ENCODE peak calls at places on chromosomes 13 and 19, in eight cellular contexts. One of them, this sample, is unnamed.

GRCh38 chr19:11023635-11024168 is 62.9 kb downstream of the SMARCA4 start:
- DNase-seq in neural progenitor cell: no peak
- DNase-seq in CD8-positive, alpha-beta T cell: no peak
- DNase-seq in PC-9: no peak
- DNase-seq in thoracic aorta: no peak
- DNase-seq in cardiac muscle cell: no peak
- DNase-seq in dorsolateral prefrontal cortex: no peak
- DNase-seq in tibial artery: no peak
- DNase-seq in this sample: no peak

GRCh38 chr13:44210525-44210924 is 163.1 kb upstream of the SERP2 start:
- DNase-seq in thoracic aorta: no peak
- DNase-seq in neural progenitor cell: no peak
- DNase-seq in dorsolateral prefrontal cortex: no peak
- DNase-seq in PC-9: no peak
- DNase-seq in cardiac muscle cell: no peak
- DNase-seq in CD8-positive, alpha-beta T cell: no peak
- DNase-seq in tibial artery: no peak
- DNase-seq in this sample: no peak

GRCh38 chr19:16920816-16921529 is 32.2 kb downstream of the F2RL3 start:
- DNase-seq in PC-9: peak; percentile 80
- DNase-seq in neural progenitor cell: no peak
- DNase-seq in CD8-positive, alpha-beta T cell: no peak
- DNase-seq in cardiac muscle cell: no peak
- DNase-seq in tibial artery: no peak
- DNase-seq in dorsolateral prefrontal cortex: no peak
- DNase-seq in thoracic aorta: no peak
- DNase-seq in this sample: no peak

GRCh38 chr13:41178040-41178439 is 16.3 kb downstream of the KBTBD7 start:
- DNase-seq in dorsolateral prefrontal cortex: no peak
- DNase-seq in cardiac muscle cell: no peak
- DNase-seq in neural progenitor cell: no peak
- DNase-seq in CD8-positive, alpha-beta T cell: no peak
- DNase-seq in tibial artery: no peak
- DNase-seq in thoracic aorta: no peak
- DNase-seq in PC-9: no peak
- DNase-seq in this sample: no peak

GRCh38 chr19:11130824-11131455 is 24.6 kb downstream of the SPC24 start:
- DNase-seq in PC-9: peak; percentile 73
- DNase-seq in CD8-positive, alpha-beta T cell: peak; percentile 75
- DNase-seq in cardiac muscle cell: peak; percentile 79
- DNase-seq in thoracic aorta: peak; percentile 33
- DNase-seq in tibial artery: peak; percentile 90
- DNase-seq in neural progenitor cell: peak; percentile 75
- DNase-seq in dorsolateral prefrontal cortex: peak; percentile 67
- DNase-seq in this sample: no peak

GRCh38 chr13:21901772-21902708 is 231.2 kb downstream of the FGF9 start:
- DNase-seq in tibial artery: no peak
- DNase-seq in neural progenitor cell: no peak
- DNase-seq in PC-9: no peak
- DNase-seq in CD8-positive, alpha-beta T cell: no peak
- DNase-seq in cardiac muscle cell: no peak
- DNase-seq in thoracic aorta: no peak
- DNase-seq in dorsolateral prefrontal cortex: no peak
- DNase-seq in this sample: no peak

GRCh38 chr19:8305798-8306197 is 2.4 kb downstream of the CD320 start:
- DNase-seq in tibial artery: peak; percentile 28
- DNase-seq in cardiac muscle cell: no peak
- DNase-seq in PC-9: no peak
- DNase-seq in thoracic aorta: no peak
- DNase-seq in neural progenitor cell: no peak
- DNase-seq in CD8-positive, alpha-beta T cell: no peak
- DNase-seq in dorsolateral prefrontal cortex: no peak
- DNase-seq in this sample: no peak

GRCh38 chr19:28793391-28794168 is 419.4 kb downstream of the UQCRFS1 start:
- DNase-seq in neural progenitor cell: peak; percentile 57
- DNase-seq in dorsolateral prefrontal cortex: no peak
- DNase-seq in CD8-positive, alpha-beta T cell: no peak
- DNase-seq in cardiac muscle cell: peak; percentile 39
- DNase-seq in PC-9: no peak
- DNase-seq in thoracic aorta: no peak
- DNase-seq in tibial artery: no peak
- DNase-seq in this sample: no peak

GRCh38 chr19:16957151-16957662 is 68.4 kb downstream of the F2RL3 start:
- DNase-seq in dorsolateral prefrontal cortex: no peak
- DNase-seq in tibial artery: no peak
- DNase-seq in thoracic aorta: no peak
- DNase-seq in cardiac muscle cell: no peak
- DNase-seq in PC-9: peak; percentile 71
- DNase-seq in neural progenitor cell: no peak
- DNase-seq in CD8-positive, alpha-beta T cell: no peak
- DNase-seq in this sample: no peak

GRCh38 chr13:45542878-45543277 is 72.7 kb downstream of the ERICH6B start:
- DNase-seq in dorsolateral prefrontal cortex: no peak
- DNase-seq in thoracic aorta: no peak
- DNase-seq in cardiac muscle cell: no peak
- DNase-seq in tibial artery: no peak
- DNase-seq in neural progenitor cell: no peak
- DNase-seq in PC-9: no peak
- DNase-seq in CD8-positive, alpha-beta T cell: no peak
- DNase-seq in this sample: no peak

GRCh38 chr19:40625406-40626120 is 24.4 kb downstream of the LTBP4 start:
- DNase-seq in thoracic aorta: no peak
- DNase-seq in cardiac muscle cell: no peak
- DNase-seq in neural progenitor cell: no peak
- DNase-seq in PC-9: no peak
- DNase-seq in dorsolateral prefrontal cortex: no peak
- DNase-seq in CD8-positive, alpha-beta T cell: no peak
- DNase-seq in tibial artery: no peak
- DNase-seq in this sample: no peak

GRCh38 chr19:50486823-50487515 is 10.3 kb upstream of the GARIN5A start:
- DNase-seq in tibial artery: no peak
- DNase-seq in neural progenitor cell: peak; percentile 68
- DNase-seq in thoracic aorta: no peak
- DNase-seq in CD8-positive, alpha-beta T cell: peak; percentile 66
- DNase-seq in PC-9: peak; percentile 20
- DNase-seq in dorsolateral prefrontal cortex: no peak
- DNase-seq in cardiac muscle cell: peak; percentile 89
- DNase-seq in this sample: no peak

GRCh38 chr13:33101835-33102234 is 85.6 kb downstream of the KL start:
- DNase-seq in CD8-positive, alpha-beta T cell: no peak
- DNase-seq in PC-9: no peak
- DNase-seq in tibial artery: no peak
- DNase-seq in neural progenitor cell: no peak
- DNase-seq in cardiac muscle cell: no peak
- DNase-seq in thoracic aorta: no peak
- DNase-seq in dorsolateral prefrontal cortex: no peak
- DNase-seq in this sample: no peak

GRCh38 chr19:18220632-18221275 is 5.5 kb downstream of the PDE4C start:
- DNase-seq in cardiac muscle cell: no peak
- DNase-seq in tibial artery: no peak
- DNase-seq in CD8-positive, alpha-beta T cell: no peak
- DNase-seq in thoracic aorta: no peak
- DNase-seq in PC-9: no peak
- DNase-seq in neural progenitor cell: peak; percentile 78
- DNase-seq in dorsolateral prefrontal cortex: no peak
- DNase-seq in this sample: no peak
- H3K4me3 ChIP-seq in cardiac muscle cell: no peak overlapping the region
- H3K4me3 ChIP-seq in tibial artery: no peak overlapping the region
- H3K4me3 ChIP-seq in CD8-positive, alpha-beta T cell: no peak overlapping the region
- H3K4me3 ChIP-seq in thoracic aorta: no peak overlapping the region
- H3K4me3 ChIP-seq in PC-9: no peak overlapping the region
- H3K4me3 ChIP-seq in neural progenitor cell: no peak overlapping the region
- H3K4me3 ChIP-seq in dorsolateral prefrontal cortex: no peak overlapping the region
- H3K4me3 ChIP-seq in this sample: no peak overlapping the region

GRCh38 chr19:55088543-55089265 is 13.0 kb downstream of the EPS8L1 start:
- DNase-seq in dorsolateral prefrontal cortex: peak; percentile 69
- DNase-seq in thoracic aorta: peak; percentile 37
- DNase-seq in tibial artery: no peak
- DNase-seq in PC-9: peak; percentile 86
- DNase-seq in CD8-positive, alpha-beta T cell: peak; percentile 85
- DNase-seq in neural progenitor cell: peak; percentile 92
- DNase-seq in cardiac muscle cell: peak; percentile 76
- DNase-seq in this sample: no peak
- TF ChIP-seq CTCF in dorsolateral prefrontal cortex: peak; percentile 79
- TF ChIP-seq CTCF in thoracic aorta: peak; percentile 86
- TF ChIP-seq CTCF in tibial artery: peak; percentile 85
- TF ChIP-seq CTCF in PC-9: peak; percentile 86
- TF ChIP-seq CTCF in CD8-positive, alpha-beta T cell: peak; percentile 83
- TF ChIP-seq CTCF in neural progenitor cell: peak; percentile 87
- TF ChIP-seq CTCF in cardiac muscle cell: peak; percentile 57
- TF ChIP-seq CTCF in this sample: peak; percentile 62

GRCh38 chr19:1673645-1674292 is 21.4 kb upstream of the TCF3 start:
- DNase-seq in neural progenitor cell: no peak
- DNase-seq in PC-9: no peak
- DNase-seq in cardiac muscle cell: no peak
- DNase-seq in tibial artery: no peak
- DNase-seq in thoracic aorta: no peak
- DNase-seq in CD8-positive, alpha-beta T cell: no peak
- DNase-seq in dorsolateral prefrontal cortex: no peak
- DNase-seq in this sample: no peak
- H3K27me3 ChIP-seq in neural progenitor cell: peaks cover 100% of the 10 kb centered on the region
- H3K27me3 ChIP-seq in PC-9: peaks cover 5% of the 10 kb centered on the region
- H3K27me3 ChIP-seq in cardiac muscle cell: peaks cover 49% of the 10 kb centered on the region
- H3K27me3 ChIP-seq in tibial artery: peaks cover 97% of the 10 kb centered on the region
- H3K27me3 ChIP-seq in thoracic aorta: peaks cover 11% of the 10 kb centered on the region
- H3K27me3 ChIP-seq in CD8-positive, alpha-beta T cell: peaks cover 18% of the 10 kb centered on the region
- H3K27me3 ChIP-seq in dorsolateral prefrontal cortex: peaks cover 85% of the 10 kb centered on the region
- H3K27me3 ChIP-seq in this sample: peaks cover 82% of the 10 kb centered on the region

GRCh38 chr13:85316501-85316900 is 482.7 kb downstream of the SLITRK6 start:
- DNase-seq in CD8-positive, alpha-beta T cell: no peak
- DNase-seq in dorsolateral prefrontal cortex: no peak
- DNase-seq in tibial artery: no peak
- DNase-seq in PC-9: no peak
- DNase-seq in cardiac muscle cell: no peak
- DNase-seq in neural progenitor cell: no peak
- DNase-seq in thoracic aorta: no peak
- DNase-seq in this sample: no peak
- H3K4me3 ChIP-seq in CD8-positive, alpha-beta T cell: no peak overlapping the region
- H3K4me3 ChIP-seq in dorsolateral prefrontal cortex: no peak overlapping the region
- H3K4me3 ChIP-seq in tibial artery: no peak overlapping the region
- H3K4me3 ChIP-seq in PC-9: no peak overlapping the region
- H3K4me3 ChIP-seq in cardiac muscle cell: no peak overlapping the region
- H3K4me3 ChIP-seq in neural progenitor cell: no peak overlapping the region
- H3K4me3 ChIP-seq in thoracic aorta: no peak overlapping the region
- H3K4me3 ChIP-seq in this sample: no peak overlapping the region

DNA sequence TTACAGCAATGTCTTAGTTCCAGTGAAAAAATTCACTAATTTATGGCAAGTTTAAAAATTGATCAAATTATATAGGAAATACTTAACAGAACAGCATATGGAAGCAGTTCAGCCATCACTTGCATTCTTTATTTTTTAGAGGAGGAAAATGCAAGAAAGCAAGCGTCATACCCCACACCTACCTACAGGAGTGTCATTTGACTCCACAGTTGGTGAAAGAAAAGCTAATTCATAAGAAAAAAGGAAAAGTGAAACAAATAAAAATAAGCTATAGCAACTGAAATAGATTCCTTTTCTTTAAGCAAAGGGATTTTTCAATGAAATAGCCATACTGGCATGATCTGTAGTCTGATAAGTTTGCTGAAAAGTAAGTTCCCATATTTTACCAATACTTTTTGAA is 111.0 kb downstream of the DOCK9 start:
- DNase-seq in thoracic aorta: no peak
- DNase-seq in dorsolateral prefrontal cortex: no peak
- DNase-seq in tibial artery: no peak
- DNase-seq in neural progenitor cell: no peak
- DNase-seq in cardiac muscle cell: no peak
- DNase-seq in CD8-positive, alpha-beta T cell: no peak
- DNase-seq in PC-9: no peak
- DNase-seq in this sample: no peak
- TF ChIP-seq CTCF in thoracic aorta: peak; percentile 20
- TF ChIP-seq CTCF in dorsolateral prefrontal cortex: no peak
- TF ChIP-seq CTCF in tibial artery: no peak
- TF ChIP-seq CTCF in neural progenitor cell: peak; percentile 25
- TF ChIP-seq CTCF in cardiac muscle cell: no peak
- TF ChIP-seq CTCF in CD8-positive, alpha-beta T cell: no peak
- TF ChIP-seq CTCF in PC-9: peak; percentile 38
- TF ChIP-seq CTCF in this sample: no peak

GRCh38 chr19:39263912-39264305 is 4.3 kb upstream of the IFNL2 start:
- DNase-seq in cardiac muscle cell: no peak
- DNase-seq in neural progenitor cell: peak; percentile 23
- DNase-seq in tibial artery: no peak
- DNase-seq in thoracic aorta: no peak
- DNase-seq in PC-9: no peak
- DNase-seq in dorsolateral prefrontal cortex: no peak
- DNase-seq in CD8-positive, alpha-beta T cell: no peak
- DNase-seq in this sample: no peak
- H3K27me3 ChIP-seq in cardiac muscle cell: peaks cover 62% of the 10 kb centered on the region
- H3K27me3 ChIP-seq in neural progenitor cell: peaks cover 91% of the 10 kb centered on the region
- H3K27me3 ChIP-seq in tibial artery: peaks cover 74% of the 10 kb centered on the region
- H3K27me3 ChIP-seq in thoracic aorta: no peaks in the 10 kb centered on the region
- H3K27me3 ChIP-seq in PC-9: no peaks in the 10 kb centered on the region
- H3K27me3 ChIP-seq in dorsolateral prefrontal cortex: peaks cover 56% of the 10 kb centered on the region
- H3K27me3 ChIP-seq in CD8-positive, alpha-beta T cell: peaks cover 24% of the 10 kb centered on the region
- H3K27me3 ChIP-seq in this sample: peaks cover 39% of the 10 kb centered on the region

GRCh38 chr19:37470216-37470615 is 1.1 kb downstream of the ZNF570 start:
- DNase-seq in tibial artery: no peak
- DNase-seq in neural progenitor cell: no peak
- DNase-seq in PC-9: no peak
- DNase-seq in dorsolateral prefrontal cortex: no peak
- DNase-seq in thoracic aorta: no peak
- DNase-seq in cardiac muscle cell: no peak
- DNase-seq in CD8-positive, alpha-beta T cell: no peak
- DNase-seq in this sample: no peak

GRCh38 chr19:37467608-37468090 is 405 bp upstream of the ZNF569 start:
- DNase-seq in CD8-positive, alpha-beta T cell: no peak
- DNase-seq in cardiac muscle cell: no peak
- DNase-seq in dorsolateral prefrontal cortex: no peak
- DNase-seq in PC-9: no peak
- DNase-seq in tibial artery: no peak
- DNase-seq in neural progenitor cell: no peak
- DNase-seq in thoracic aorta: no peak
- DNase-seq in this sample: no peak

GRCh38 chr19:37466798-37467607 is at the start of gene ZNF569:
- DNase-seq in neural progenitor cell: peak; percentile 93
- DNase-seq in dorsolateral prefrontal cortex: peak; percentile 92
- DNase-seq in tibial artery: peak; percentile 95
- DNase-seq in thoracic aorta: peak; percentile 59
- DNase-seq in CD8-positive, alpha-beta T cell: peak; percentile 83
- DNase-seq in PC-9: peak; percentile 79
- DNase-seq in cardiac muscle cell: peak; percentile 91
- DNase-seq in this sample: peak; percentile 86

GRCh38 chr19:37468961-37469777 is at the start of gene ZNF570:
- DNase-seq in dorsolateral prefrontal cortex: peak; percentile 85
- DNase-seq in CD8-positive, alpha-beta T cell: peak; percentile 87
- DNase-seq in tibial artery: peak; percentile 94
- DNase-seq in PC-9: peak; percentile 77
- DNase-seq in neural progenitor cell: peak; percentile 94
- DNase-seq in thoracic aorta: peak; percentile 62
- DNase-seq in cardiac muscle cell: peak; percentile 91
- DNase-seq in this sample: peak; percentile 35

GRCh38 chr19:37472165-37472564 is 3.0 kb downstream of the ZNF570 start:
- DNase-seq in neural progenitor cell: no peak
- DNase-seq in cardiac muscle cell: no peak
- DNase-seq in dorsolateral prefrontal cortex: no peak
- DNase-seq in CD8-positive, alpha-beta T cell: no peak
- DNase-seq in thoracic aorta: no peak
- DNase-seq in tibial artery: no peak
- DNase-seq in PC-9: no peak
- DNase-seq in this sample: no peak
- H3K4me3 ChIP-seq in neural progenitor cell: no peak overlapping the region
- H3K4me3 ChIP-seq in cardiac muscle cell: no peak overlapping the region
- H3K4me3 ChIP-seq in dorsolateral prefrontal cortex: no peak overlapping the region
- H3K4me3 ChIP-seq in CD8-positive, alpha-beta T cell: no peak overlapping the region
- H3K4me3 ChIP-seq in thoracic aorta: no peak overlapping the region
- H3K4me3 ChIP-seq in tibial artery: no peak overlapping the region
- H3K4me3 ChIP-seq in PC-9: no peak overlapping the region
- H3K4me3 ChIP-seq in this sample: no peak overlapping the region

This sample was measured in kidney epithelial cell.